ENCODE peak calls at places on chromosome 6, in four cellular contexts. U is MV-4-11; C is CD8-positive, alpha-beta memory T cell; M is NCI-H1694. E is an unnamed sample.

GRCh38 chr6:53244958-53245357 is 96.3 kb upstream of the GCM1 start:
- DNase-seq in U (peak; percentile 77), C (no peak), M (no peak), E (peak; percentile 91)

GRCh38 chr6:4888841-4889240 is 112.6 kb downstream of the CDYL start:
- DNase-seq in U (no peak), C (no peak), M (no peak), E (no peak)

GRCh38 chr6:90533615-90534336 is 53.1 kb downstream of the MAP3K7 start:
- DNase-seq in U (no peak), C (no peak), M (no peak), E (no peak)

GRCh38 chr6:33419580-33420492 is at the start of gene SYNGAP1:
- DNase-seq in U (no peak), C (no peak), M (peak; percentile 26), E (no peak)

GRCh38 chr6:133958782-133959181 is 5.8 kb downstream of the TBPL1 start:
- DNase-seq in U (no peak), C (no peak), M (no peak), E (no peak)

GRCh38 chr6:137056121-137056880 is 11.5 kb upstream of the IL20RA start:
- DNase-seq in U (no peak), C (no peak), M (no peak), E (no peak)

GRCh38 chr6:159190460-159190859 is 21.3 kb downstream of the FNDC1 start:
- DNase-seq in U (no peak), C (no peak), M (no peak), E (no peak)

GRCh38 chr6:113636357-113636824 is 220.8 kb upstream of the MARCKS start:
- DNase-seq in U (no peak), C (no peak), M (no peak), E (no peak)

GRCh38 chr6:142867988-142868818 is 76.8 kb downstream of the HIVEP2 start:
- DNase-seq in U (peak; percentile 92), C (no peak), M (no peak), E (no peak)

GRCh38 chr6:154458565-154459475 is 51.7 kb downstream of the CNKSR3 start:
- DNase-seq in U (no peak), C (no peak), M (no peak), E (no peak)

GRCh38 chr6:41064841-41065240 is 7.3 kb downstream of the OARD1 start:
- DNase-seq in U (no peak), C (no peak), M (no peak), E (no peak)